ENCODE peak calls at places on chromosomes 16 and 17, in four cellular contexts. Y is H9, D is neuronal stem cell, P is mesenchymal stem cell. T is an unnamed sample.

GRCh38 chr16:1300664-1301476 is 8.6 kb upstream of the UBE2I start:
- DNase-seq in D (peak), Y (peak), P (peak), T (peak)

GRCh38 chr17:76051571-76051970 is 20.7 kb downstream of the SRP68 start:
- DNase-seq in P (no peak), Y (no peak), D (no peak), T (no peak)

GRCh38 chr16:7218936-7219335 is 113.7 kb upstream of the RBFOX1 start:
- DNase-seq in D (peak), P (no peak), Y (no peak), T (no peak)

GRCh38 chr17:74199306-74200092 is 4.0 kb upstream of the RPL38 start:
- DNase-seq in D (peak), P (peak), Y (peak), T (no peak)

GRCh38 chr17:70989301-70989700 is 820.0 kb downstream of the KCNJ2 start:
- DNase-seq in Y (no peak), D (no peak), P (no peak), T (no peak)

GRCh38 chr16:61862221-61862620 is 174.0 kb downstream of the CDH8 start:
- DNase-seq in P (no peak), Y (no peak), D (no peak), T (no peak)

GRCh38 chr17:32274101-32274500 is 8.5 kb downstream of the RHBDL3 start:
- DNase-seq in P (no peak), D (no peak), Y (no peak), T (no peak)

GRCh38 chr16:85432606-85433005 is 180.5 kb upstream of the GSE1 start:
- DNase-seq in Y (no peak), D (no peak), P (no peak), T (no peak)

GRCh38 chr17:28533091-28533670 is 19.2 kb downstream of the UNC119 start:
- DNase-seq in D (no peak), P (no peak), Y (no peak), T (no peak)

GRCh38 chr16:81366316-81366932 is 51.7 kb downstream of the GAN start:
- DNase-seq in P (peak), D (peak), Y (no peak), T (peak)

GRCh38 chr17:44331249-44331760 is 6.7 kb upstream of the SLC25A39 start:
- DNase-seq in Y (peak), P (peak), D (peak), T (peak)

GRCh38 chr17:60311936-60312335 is 80.0 kb downstream of the USP32 start:
- DNase-seq in P (peak), D (no peak), Y (no peak), T (peak)

GRCh38 chr16:88370365-88370764 is 12.4 kb upstream of the ZNF469 start:
- DNase-seq in Y (no peak), P (no peak), D (no peak), T (no peak)

GRCh38 chr17:60353773-60354172 is 38.2 kb downstream of the USP32 start:
- DNase-seq in D (no peak), Y (no peak), P (no peak), T (no peak)

GRCh38 chr16:89786474-89787364 is 29.7 kb downstream of the FANCA start:
- DNase-seq in D (no peak), Y (no peak), P (no peak), T (no peak)

GRCh38 chr16:50530277-50531236 is 17.6 kb upstream of the NKD1 start:
- DNase-seq in D (no peak), P (no peak), Y (peak), T (no peak)

GRCh38 chr17:78735832-78736525 is 46.1 kb downstream of the CYTH1 start:
- DNase-seq in Y (no peak), P (peak), D (no peak), T (no peak)

GRCh38 chr17:1548032-1548431 is 14.6 kb downstream of the PITPNA start:
- DNase-seq in D (no peak), P (no peak), Y (no peak), T (no peak)

GRCh38 chr17:34613064-34614019 is 34.0 kb downstream of the TMEM132E start:
- DNase-seq in Y (no peak), P (no peak), D (peak), T (no peak)

GRCh38 chr16:56848955-56849689 is 15.9 kb upstream of the SLC12A3 start:
- DNase-seq in D (no peak), P (peak), Y (no peak), T (peak)

GRCh38 chr16:13994239-13995106 is 74.5 kb downstream of the ERCC4 start:
- DNase-seq in P (peak), Y (no peak), D (no peak), T (peak)

GRCh38 chr16:61681673-61682072 is 354.6 kb downstream of the CDH8 start:
- DNase-seq in P (no peak), Y (no peak), D (no peak), T (no peak)

GRCh38 chr17:9658593-9659211 is 13.4 kb downstream of the USP43 start:
- DNase-seq in P (peak), D (no peak), Y (no peak), T (no peak)

GRCh38 chr16:69073181-69073669 is 32.2 kb upstream of the HAS3 start:
- DNase-seq in Y (no peak), P (peak), D (no peak), T (peak)

GRCh38 chr16:84228321-84228838 is 11.4 kb downstream of the KCNG4 start:
- DNase-seq in P (peak), D (peak), Y (peak), T (peak)

GRCh38 chr17:7133424-7133823 is 18.8 kb upstream of the ASGR2 start:
- DNase-seq in Y (peak), P (peak), D (peak), T (no peak)

GRCh38 chr17:39634384-39634871 is 2.5 kb upstream of the STARD3 start:
- DNase-seq in D (no peak), Y (no peak), P (peak), T (peak)

GRCh38 chr16:4190934-4191333 is 50.9 kb downstream of the SRL start:
- DNase-seq in D (no peak), Y (no peak), P (no peak), T (no peak)

GRCh38 chr17:77281024-77281903 is 140.5 kb downstream of the SEC14L1 start:
- DNase-seq in P (peak), Y (peak), D (peak), T (peak)

GRCh38 chr16:83393196-83393981 is 414.4 kb upstream of the HSBP1 start:
- DNase-seq in P (peak), Y (no peak), D (no peak), T (peak)

GRCh38 chr17:20159406-20160075 is 150.4 kb downstream of the SPECC1 start:
- DNase-seq in P (peak), Y (no peak), D (no peak), T (peak)

GRCh38 chr16:28103516-28104170 is 40.1 kb upstream of the GSG1L start:
- DNase-seq in D (no peak), P (no peak), Y (no peak), T (no peak)

GRCh38 chr16:8962393-8963009 is 1.2 kb downstream of the USP7 start:
- DNase-seq in D (no peak), P (peak), Y (no peak), T (no peak)

GRCh38 chr16:1301562-1301961 is 7.9 kb upstream of the UBE2I start:
- DNase-seq in D (no peak), P (no peak), Y (no peak), T (no peak)

GRCh38 chr17:44363613-44364159 is at the start of gene FAM171A2:
- DNase-seq in D (peak), P (peak), Y (peak), T (peak)

GRCh38 chr16:54591816-54592246 is 305.2 kb upstream of the IRX3 start:
- DNase-seq in P (no peak), D (no peak), Y (no peak), T (no peak)

GRCh38 chr16:56518435-56518834 is 1.4 kb downstream of the BBS2 start:
- DNase-seq in P (no peak), D (no peak), Y (no peak), T (no peak)

GRCh38 chr17:68981288-68981687 is 26.1 kb upstream of the ABCA8 start:
- DNase-seq in Y (no peak), D (no peak), P (peak), T (peak)

GRCh38 chr16:47977802-47978201 is 178.0 kb downstream of the ABCC12 start:
- DNase-seq in P (no peak), D (no peak), Y (no peak), T (no peak)

GRCh38 chr16:47973552-47973951 is 182.2 kb downstream of the ABCC12 start:
- DNase-seq in Y (no peak), P (no peak), D (no peak), T (no peak)

GRCh38 chr16:47978491-47979490 is 177.0 kb downstream of the ABCC12 start:
- DNase-seq in D (no peak), P (no peak), Y (no peak), T (no peak)

GRCh38 chr16:47979783-47980182 is 176.0 kb downstream of the ABCC12 start:
- DNase-seq in P (no peak), D (no peak), Y (no peak), T (no peak)

GRCh38 chr16:47976609-47977180 is 179.1 kb downstream of the ABCC12 start:
- DNase-seq in Y (no peak), D (no peak), P (no peak), T (no peak)
- H2BK120ac ChIP-seq in Y (no peak), D (no peak), P (no peak), T (no peak)

GRCh38 chr17:80034977-80035686 is 540 bp downstream of the TBC1D16 start:
- DNase-seq in D (peak), Y (peak), P (peak), T (peak)

GRCh38 chr17:80035937-80036714 is at the start of gene CCDC40:
- DNase-seq in D (peak), P (peak), Y (peak), T (peak)

GRCh38 chr17:80034654-80034976 is 1.1 kb downstream of the TBC1D16 start:
- DNase-seq in Y (no peak), P (no peak), D (no peak), T (no peak)

GRCh38 chr17:80036715-80037477 is 454 bp downstream of the CCDC40 start:
- DNase-seq in Y (peak), P (peak), D (peak), T (no peak)

DNA sequence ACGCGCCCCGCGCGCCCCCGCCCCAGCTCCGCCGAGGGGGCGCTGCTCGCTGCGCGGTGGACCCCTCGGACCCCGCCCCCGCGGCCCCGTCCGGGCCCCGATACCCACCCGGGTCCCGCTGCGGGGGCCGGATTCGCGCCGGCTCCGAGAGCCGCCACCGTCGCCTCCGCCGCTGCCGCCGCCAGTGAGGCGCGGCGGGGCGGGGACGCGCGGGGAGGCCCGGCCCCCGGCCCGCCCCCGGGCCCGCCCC is at the start of gene TBC1D16:
- DNase-seq in P (no peak), Y (no peak), D (no peak), T (no peak)
- H2BK120ac ChIP-seq in P (peak), Y (no peak), D (no peak), T (no peak)

DNA sequence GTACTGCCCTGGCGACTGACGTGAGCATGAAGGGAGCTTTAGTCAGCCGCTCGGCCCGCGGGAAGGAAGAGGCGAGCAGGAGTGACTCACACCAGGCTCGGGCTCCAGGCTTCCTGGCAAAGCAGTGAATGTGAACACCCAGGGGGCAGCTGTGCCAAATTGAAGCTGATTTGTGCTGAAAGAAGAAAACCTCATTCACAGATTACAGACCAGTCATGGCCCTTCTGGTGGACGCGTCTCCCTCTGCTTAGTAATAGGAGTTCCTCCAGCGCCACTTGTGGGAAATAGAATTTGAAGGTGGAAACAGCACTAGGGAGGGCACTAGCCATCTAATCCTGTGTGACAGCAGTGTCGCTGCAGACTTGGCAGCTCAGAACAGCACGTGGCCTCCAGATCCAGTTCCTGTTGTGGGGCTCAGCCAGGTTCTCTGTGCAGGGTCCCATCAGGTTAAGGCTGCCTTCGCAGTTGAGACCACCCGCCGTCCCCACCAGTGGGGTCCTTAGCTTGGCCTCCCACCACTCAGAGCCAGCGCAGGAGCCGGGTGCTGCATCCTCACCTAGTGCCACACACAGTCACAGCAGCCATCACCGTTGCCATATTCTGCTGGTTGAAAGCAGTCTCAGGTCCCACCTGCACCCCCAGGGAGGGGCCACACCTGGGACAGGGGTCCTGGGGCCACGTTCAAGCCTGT is 164.5 kb upstream of the CHMP6 start:
- DNase-seq in Y (peak), D (no peak), P (peak), T (peak)
- H2BK120ac ChIP-seq in Y (no peak), D (no peak), P (no peak), T (peak)

DNA sequence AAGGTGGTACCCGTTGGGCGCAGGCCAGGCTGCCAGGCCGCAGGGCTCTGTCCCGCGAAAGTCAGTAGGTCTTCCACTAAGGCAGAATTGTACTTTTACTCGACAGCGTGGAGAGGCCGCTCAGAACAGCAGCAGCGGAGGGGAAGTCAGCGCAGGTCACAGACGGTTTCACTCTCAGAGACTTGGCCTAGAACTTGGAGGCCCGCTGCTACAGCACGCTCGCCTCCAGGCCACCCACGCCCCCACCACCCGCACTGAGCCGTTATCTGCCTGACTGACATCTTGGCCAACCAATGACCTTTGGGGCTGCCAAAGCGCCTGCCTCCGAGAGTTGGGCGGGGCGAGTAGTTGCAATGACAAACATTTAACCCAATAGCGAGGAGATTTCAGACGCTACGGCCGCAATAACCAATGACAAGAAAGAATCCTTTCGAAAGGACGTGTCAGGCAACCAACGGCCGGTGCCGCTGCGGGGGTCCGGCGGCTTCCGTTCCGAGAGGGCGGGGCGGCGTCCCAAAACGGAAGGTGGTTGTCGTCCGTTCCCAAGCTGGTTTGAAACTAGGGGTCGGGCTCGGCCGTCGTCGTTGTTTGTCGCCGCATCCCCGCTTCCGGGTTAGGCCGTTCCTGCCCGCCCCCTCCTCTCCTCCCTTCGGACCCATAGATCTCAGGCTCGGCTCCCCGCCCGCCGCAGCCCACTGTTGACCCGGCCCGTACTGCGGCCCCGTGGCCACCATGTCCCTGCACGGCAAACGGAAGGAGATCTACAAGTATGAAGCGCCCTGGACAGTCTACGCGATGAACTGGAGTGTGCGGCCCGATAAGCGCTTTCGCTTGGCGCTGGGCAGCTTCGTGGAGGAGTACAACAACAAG is at the start of gene DCAF7:
- DNase-seq in Y (peak), P (peak), D (peak), T (peak)
- H2BK120ac ChIP-seq in Y (no peak), P (peak), D (peak), T (peak)

GRCh38 chr17:81518113-81518784 is 5.7 kb upstream of the ACTG1 start:
- DNase-seq in Y (peak), D (no peak), P (peak), T (no peak)
- H2BK120ac ChIP-seq in Y (no peak), D (no peak), P (peak), T (peak)

GRCh38 chr17:72599891-72600290 is 479.1 kb downstream of the SOX9 start:
- DNase-seq in D (no peak), Y (no peak), P (no peak), T (no peak)

GRCh38 chr17:72602517-72603345 is 481.9 kb downstream of the SOX9 start:
- DNase-seq in P (no peak), D (peak), Y (peak), T (peak)

GRCh38 chr17:72600934-72601333 is 480.1 kb downstream of the SOX9 start:
- DNase-seq in P (no peak), Y (no peak), D (no peak), T (peak)

GRCh38 chr17:72597354-72598087 is 476.7 kb downstream of the SOX9 start:
- DNase-seq in P (no peak), D (no peak), Y (no peak), T (no peak)

GRCh38 chr17:72598705-72599104 is 477.9 kb downstream of the SOX9 start:
- DNase-seq in D (no peak), Y (no peak), P (no peak), T (no peak)
- H2BK120ac ChIP-seq in D (no peak), Y (no peak), P (no peak), T (no peak)

DNA sequence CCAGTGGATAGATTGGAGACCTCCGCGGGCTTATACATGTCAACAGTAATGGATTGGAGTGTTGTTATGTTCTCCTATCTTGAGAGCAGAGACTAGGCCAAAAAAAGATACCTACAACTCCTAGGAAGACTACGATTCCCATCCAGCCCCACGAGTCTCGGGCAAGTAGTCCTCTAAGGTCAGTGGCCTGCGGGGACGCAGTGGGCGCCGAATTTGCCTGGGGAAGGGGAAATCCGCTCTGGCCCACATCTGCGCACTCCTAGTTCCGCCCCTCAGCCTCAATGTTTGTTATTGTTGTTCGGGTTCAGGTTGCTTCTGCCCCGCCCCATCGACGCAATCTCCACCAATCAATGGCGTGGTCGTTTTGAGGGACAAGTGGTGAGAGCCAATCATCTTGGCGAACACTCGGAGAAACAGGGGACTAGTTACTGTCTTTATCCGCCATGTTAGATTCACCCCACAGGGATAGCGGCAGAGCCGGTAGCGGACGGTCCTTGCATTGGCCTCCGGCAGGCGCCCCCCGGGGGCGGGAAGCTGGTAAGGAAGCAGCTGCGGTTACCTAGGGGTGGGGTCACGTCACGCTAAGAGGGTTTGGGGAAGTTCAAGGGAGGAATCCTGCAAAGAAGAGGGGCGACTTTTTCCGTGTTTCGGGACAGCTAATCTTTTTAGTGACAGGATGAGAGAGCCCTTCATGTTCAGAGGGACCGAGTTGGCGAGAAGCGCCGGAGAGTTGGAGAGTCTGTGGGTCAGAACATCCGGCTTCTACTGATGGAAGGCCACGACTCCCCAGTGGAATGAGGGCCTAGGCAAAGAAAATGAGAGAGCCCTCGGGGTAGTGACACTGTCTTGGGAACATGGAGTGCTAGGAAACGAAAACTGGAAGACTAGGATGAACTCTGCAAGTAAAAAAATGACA is at the start of gene NBR1:
- DNase-seq in P (peak), Y (peak), D (peak), T (peak)
- H2BK120ac ChIP-seq in P (peak), Y (no peak), D (no peak), T (peak)

DNA sequence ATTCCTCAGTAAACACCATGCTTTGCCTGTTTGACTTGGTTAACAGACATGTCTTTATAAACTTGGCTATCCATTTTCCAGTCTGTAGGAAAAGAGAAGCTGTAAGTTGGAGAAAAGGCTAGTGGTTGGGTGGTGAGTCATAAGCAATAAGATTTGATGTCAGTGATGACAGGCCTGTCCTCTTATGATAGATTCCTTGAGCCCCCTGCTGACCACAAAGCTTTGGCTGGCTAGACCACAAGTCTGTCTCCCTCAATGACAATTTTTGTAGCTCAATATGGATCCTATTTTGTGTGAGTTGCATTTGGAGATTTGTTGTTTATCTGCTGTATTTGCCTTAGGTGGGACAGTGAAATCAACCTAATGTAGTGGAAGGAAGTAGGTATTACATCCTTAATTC is 67.6 kb downstream of the SIAH1 start:
- DNase-seq in Y (no peak), D (no peak), P (peak), T (peak)
- H2BK120ac ChIP-seq in Y (no peak), D (no peak), P (no peak), T (no peak)